ENCODE peak calls at places on chromosome 10, in five cellular contexts. F is MM.1S; B is OCI-LY7; I is natural killer cell; U is CD8-positive, alpha-beta T cell. Y is an unnamed sample.

GRCh38 chr10:8269976-8270375 is 215.5 kb downstream of the GATA3 start:
- DNase-seq in F (no peak), B (no peak), I (no peak), U (no peak), Y (no peak)

GRCh38 chr10:29041512-29042150 is 247.2 kb upstream of the LYZL1 start:
- DNase-seq in F (no peak), B (no peak), I (no peak), U (no peak), Y (no peak)

GRCh38 chr10:129771024-129771423 is 193.1 kb downstream of the EBF3 start:
- DNase-seq in F (no peak), B (no peak), I (peak), U (no peak), Y (no peak)

GRCh38 chr10:122237326-122237725 is 33.8 kb upstream of the BTBD16 start:
- DNase-seq in F (no peak), B (no peak), I (no peak), U (no peak), Y (no peak)

GRCh38 chr10:132802694-132803320 is 16.9 kb upstream of the NKX6-2 start:
- DNase-seq in F (no peak), B (no peak), I (no peak), U (no peak), Y (no peak)

GRCh38 chr10:22551966-22552365 is 162.4 kb downstream of the PIP4K2A start:
- DNase-seq in F (no peak), B (no peak), I (no peak), U (no peak), Y (no peak)

GRCh38 chr10:44967596-44967995 is 8.0 kb downstream of the RASSF4 start:
- DNase-seq in F (no peak), B (no peak), I (no peak), U (no peak), Y (no peak)

GRCh38 chr10:61627266-61627665 is 35.5 kb upstream of the CABCOCO1 start:
- DNase-seq in F (no peak), B (no peak), I (no peak), U (no peak), Y (no peak)

GRCh38 chr10:22363305-22363704 is 18.0 kb downstream of the SPAG6 start:
- DNase-seq in F (no peak), B (no peak), I (no peak), U (no peak), Y (no peak)

GRCh38 chr10:58851606-58852005 is 324.8 kb upstream of the PHYHIPL start:
- DNase-seq in F (no peak), B (no peak), I (no peak), U (no peak), Y (no peak)

GRCh38 chr10:132838346-132838970 is 52.5 kb upstream of the NKX6-2 start:
- DNase-seq in F (no peak), B (no peak), I (no peak), U (no peak), Y (no peak)

GRCh38 chr10:99316374-99316773 is 12.8 kb upstream of the CNNM1 start:
- DNase-seq in F (no peak), B (no peak), I (no peak), U (no peak), Y (no peak)

GRCh38 chr10:19331164-19331563 is 282.6 kb downstream of the MALRD1 start:
- DNase-seq in F (no peak), B (no peak), I (no peak), U (no peak), Y (no peak)

GRCh38 chr10:14812271-14812670 is 25.6 kb downstream of the CDNF start:
- DNase-seq in F (no peak), B (no peak), I (no peak), U (no peak), Y (no peak)

GRCh38 chr10:43160067-43160918 is 22.0 kb downstream of the CSGALNACT2 start:
- DNase-seq in F (no peak), B (no peak), I (no peak), U (no peak), Y (no peak)

GRCh38 chr10:1377756-1378397 is 321.7 kb downstream of the WDR37 start:
- DNase-seq in F (no peak), B (no peak), I (no peak), U (no peak), Y (no peak)

GRCh38 chr10:117136391-117136975 is 1.6 kb downstream of the VAX1 start:
- DNase-seq in F (no peak), B (no peak), I (no peak), U (no peak), Y (no peak)

GRCh38 chr10:57472823-57473619 is 794.7 kb downstream of the IPMK start:
- DNase-seq in F (no peak), B (no peak), I (no peak), U (no peak), Y (no peak)

GRCh38 chr10:71696635-71697326 is 22.8 kb downstream of the C10orf105 start:
- DNase-seq in F (peak), B (peak), I (peak), U (peak), Y (peak)

GRCh38 chr10:45433716-45434469 is 59.9 kb downstream of the ALOX5 start:
- DNase-seq in F (peak), B (no peak), I (no peak), U (no peak), Y (no peak)

GRCh38 chr10:124763267-124763666 is 19.1 kb upstream of the FAM53B start:
- DNase-seq in F (no peak), B (no peak), I (no peak), U (no peak), Y (no peak)

GRCh38 chr10:124756156-124756555 is 12.0 kb upstream of the FAM53B start:
- DNase-seq in F (no peak), B (no peak), I (no peak), U (no peak), Y (no peak)

GRCh38 chr10:69045441-69046300 is 42.2 kb upstream of the SRGN start:
- DNase-seq in F (peak), B (no peak), I (peak), U (peak), Y (no peak)

GRCh38 chr10:10677479-10677878 is 340.2 kb upstream of the CELF2 start:
- DNase-seq in F (peak), B (peak), I (no peak), U (no peak), Y (peak)

GRCh38 chr10:60799971-60800370 is 21.7 kb downstream of the CDK1 start:
- DNase-seq in F (no peak), B (no peak), I (no peak), U (no peak), Y (no peak)

GRCh38 chr10:3074985-3075600 is 7.7 kb downstream of the PFKP start:
- DNase-seq in F (no peak), B (no peak), I (no peak), U (no peak), Y (no peak)

GRCh38 chr10:96955733-96956132 is 123.6 kb downstream of the LCOR start:
- DNase-seq in F (no peak), B (no peak), I (no peak), U (no peak), Y (no peak)

GRCh38 chr10:79073784-79074432 is 5.1 kb downstream of the ZMIZ1 start:
- DNase-seq in F (no peak), B (no peak), I (no peak), U (no peak), Y (no peak)

GRCh38 chr10:52387744-52388143 is 73.7 kb downstream of the DKK1 start:
- DNase-seq in F (no peak), B (no peak), I (no peak), U (no peak), Y (no peak)

GRCh38 chr10:110600487-110601101 is 33.1 kb downstream of the SMC3 start:
- DNase-seq in F (peak), B (peak), I (no peak), U (no peak), Y (no peak)

GRCh38 chr10:70534281-70534680 is 55.7 kb downstream of the PALD1 start:
- DNase-seq in F (no peak), B (no peak), I (no peak), U (no peak), Y (no peak)
- TF ChIP-seq CTCF in F (no peak), B (no peak), I (no peak), U (no peak), Y (no peak)

DNA sequence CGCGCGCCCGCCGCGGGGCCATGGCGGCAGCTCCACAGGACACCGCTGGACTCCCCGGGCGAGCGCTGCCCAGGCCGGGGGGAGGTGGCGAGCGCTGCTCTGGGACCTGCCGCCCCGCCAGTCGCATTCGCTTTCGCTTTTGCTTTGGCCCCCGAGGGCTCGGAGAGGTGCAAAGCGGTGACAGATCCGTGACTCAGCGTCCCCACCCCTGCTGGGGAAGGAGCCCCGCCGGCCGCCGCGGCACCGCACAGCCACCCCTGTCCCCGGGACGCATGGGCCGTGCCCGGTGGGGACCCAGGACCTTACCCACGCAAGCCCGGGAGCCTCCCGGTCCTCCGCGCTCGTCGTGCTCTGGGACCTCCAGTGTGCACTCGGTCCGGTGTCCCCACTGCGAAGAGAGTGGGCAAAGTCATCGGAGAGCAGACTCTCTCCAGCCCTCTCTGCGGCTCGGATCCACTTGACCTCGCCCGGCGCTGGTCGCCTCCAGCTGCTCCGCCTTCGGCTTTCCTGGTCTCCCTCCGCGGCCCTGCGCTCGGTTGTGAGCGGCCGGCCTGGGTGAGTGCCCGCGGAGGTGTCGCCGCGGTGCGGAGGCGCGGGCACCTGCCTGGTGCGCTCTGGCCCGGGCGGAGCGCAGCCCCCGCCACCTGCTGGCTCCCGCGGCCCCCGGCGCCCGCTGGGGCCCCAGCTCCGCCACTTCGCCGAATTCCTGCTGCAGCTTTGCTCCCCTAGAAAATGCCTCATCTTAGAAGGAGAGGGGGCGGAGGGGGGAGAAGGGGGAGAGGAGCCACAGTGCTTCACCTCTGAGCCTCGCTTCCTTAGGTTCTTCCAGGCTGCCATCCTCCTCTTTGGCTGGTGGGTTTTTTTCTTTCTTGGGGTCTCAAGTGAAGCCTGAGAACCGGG is at the start of gene IL15RA:
- DNase-seq in F (peak), B (peak), I (peak), U (peak), Y (peak)
- TF ChIP-seq CTCF in F (peak), B (peak), I (no peak), U (no peak), Y (no peak)

GRCh38 chr10:12729885-12730284 is 271.6 kb downstream of the CCDC3 start:
- DNase-seq in F (no peak), B (no peak), I (no peak), U (no peak), Y (peak)
- TF ChIP-seq CTCF in F (peak), B (peak), I (peak), U (no peak), Y (peak)

GRCh38 chr10:75399461-75400162 is 2.0 kb downstream of the ZNF503 start:
- DNase-seq in F (peak), B (no peak), I (no peak), U (no peak), Y (peak)
- TF ChIP-seq CTCF in F (peak), B (no peak), I (no peak), U (no peak), Y (peak)

GRCh38 chr10:95243318-95243617 is 47.5 kb downstream of the PDLIM1 start:
- DNase-seq in F (no peak), B (no peak), I (no peak), U (no peak), Y (no peak)
- TF ChIP-seq CTCF in F (no peak), B (peak), I (peak), U (no peak), Y (peak)

GRCh38 chr10:73843254-73843653 is 31.1 kb downstream of the CAMK2G start:
- DNase-seq in F (no peak), B (no peak), I (no peak), U (no peak), Y (no peak)
- TF ChIP-seq CTCF in F (no peak), B (no peak), I (no peak), U (no peak), Y (no peak)